ENCODE peak calls at places on chromosome 22, in five cellular contexts. E is A549, J is HAP-1, U is fibroblast of the aortic adventitia, V is PC-3. G is an unnamed sample.

GRCh38 chr22:20427945-20428417 is 9.6 kb downstream of the SCARF2 start:
- DNase-seq in U (no peak), J (no peak), E (no peak), V (no peak), G (no peak)

GRCh38 chr22:35024364-35024692 is 41.6 kb upstream of the ISX start:
- DNase-seq in E (no peak), U (no peak), V (no peak), J (no peak), G (no peak)

GRCh38 chr22:28882545-28882877 is 861 bp upstream of the ZNRF3 start:
- DNase-seq in U (peak), E (no peak), V (no peak), J (no peak), G (no peak)

GRCh38 chr22:21028277-21029251 is 3.8 kb downstream of the SLC7A4 start:
- DNase-seq in V (no peak), U (no peak), J (no peak), E (no peak), G (no peak)

GRCh38 chr22:36386351-36386899 is 1.3 kb downstream of the MYH9 start:
- DNase-seq in J (peak), E (no peak), V (no peak), U (peak), G (no peak)

GRCh38 chr22:25177226-25177625 is 22.4 kb upstream of the CRYBB3 start:
- DNase-seq in U (no peak), V (no peak), E (no peak), J (no peak), G (no peak)

GRCh38 chr22:39928556-39929401 is 27.9 kb downstream of the GRAP2 start:
- DNase-seq in J (no peak), E (no peak), V (no peak), U (no peak), G (no peak)

GRCh38 chr22:49960967-49961600 is 512 bp downstream of the PIM3 start:
- DNase-seq in E (no peak), U (no peak), J (no peak), V (peak), G (no peak)

GRCh38 chr22:23709107-23709506 is 18.3 kb downstream of the RGL4 start:
- DNase-seq in J (no peak), E (no peak), U (no peak), V (no peak), G (no peak)

GRCh38 chr22:24407278-24407665 is 20.1 kb upstream of the ADORA2A start:
- DNase-seq in J (no peak), U (no peak), V (no peak), E (no peak), G (no peak)

GRCh38 chr22:35021166-35021565 is 44.8 kb upstream of the ISX start:
- DNase-seq in V (peak), U (no peak), J (no peak), E (no peak), G (peak)

GRCh38 chr22:24433868-24434471 is 6.6 kb downstream of the ADORA2A start:
- DNase-seq in J (no peak), E (no peak), V (peak), U (peak), G (no peak)

GRCh38 chr22:44351685-44352377 is 39.1 kb upstream of the SHISAL1 start:
- DNase-seq in E (peak), U (peak), V (peak), J (peak), G (no peak)

GRCh38 chr22:32204856-32205722 is at the start of gene RFPL2:
- DNase-seq in J (no peak), U (peak), V (no peak), E (peak), G (peak)

GRCh38 chr22:35380537-35381423 is at the start of gene HMOX1:
- DNase-seq in V (peak), U (peak), J (peak), E (peak), G (peak)

GRCh38 chr22:23240639-23241389 is 60.5 kb downstream of the BCR start:
- DNase-seq in E (peak), V (peak), J (peak), U (no peak), G (no peak)

GRCh38 chr22:50532353-50532700 is 2.5 kb upstream of the TYMP start:
- DNase-seq in V (no peak), E (no peak), U (no peak), J (peak), G (no peak)

GRCh38 chr22:35376728-35377472 is 4.0 kb upstream of the HMOX1 start:
- DNase-seq in E (peak), U (peak), J (peak), V (peak), G (peak)

GRCh38 chr22:20741634-20742581 is 32.0 kb upstream of the SERPIND1 start:
- DNase-seq in U (peak), J (peak), E (peak), V (peak), G (peak)

GRCh38 chr22:27993201-27993635 is 74.2 kb upstream of the PITPNB start:
- DNase-seq in J (peak), U (no peak), E (no peak), V (no peak), G (no peak)

GRCh38 chr22:41681616-41682015 is 7.1 kb downstream of the SNU13 start:
- DNase-seq in V (no peak), J (no peak), U (no peak), E (no peak), G (no peak)

GRCh38 chr22:41683616-41684015 is 5.1 kb downstream of the SNU13 start:
- DNase-seq in V (peak), U (no peak), E (no peak), J (no peak), G (no peak)

GRCh38 chr22:41682033-41682807 is 6.4 kb downstream of the SNU13 start:
- DNase-seq in J (no peak), U (peak), E (no peak), V (peak), G (peak)

GRCh38 chr22:41684194-41684593 is 4.5 kb downstream of the SNU13 start:
- DNase-seq in U (no peak), J (no peak), V (no peak), E (no peak), G (no peak)

GRCh38 chr22:41683052-41683451 is 5.6 kb downstream of the SNU13 start:
- DNase-seq in J (no peak), E (no peak), U (no peak), V (no peak), G (no peak)
- H3K4me3 ChIP-seq in J (no peak), E (no peak), U (peak), V (peak), G (peak)

DNA sequence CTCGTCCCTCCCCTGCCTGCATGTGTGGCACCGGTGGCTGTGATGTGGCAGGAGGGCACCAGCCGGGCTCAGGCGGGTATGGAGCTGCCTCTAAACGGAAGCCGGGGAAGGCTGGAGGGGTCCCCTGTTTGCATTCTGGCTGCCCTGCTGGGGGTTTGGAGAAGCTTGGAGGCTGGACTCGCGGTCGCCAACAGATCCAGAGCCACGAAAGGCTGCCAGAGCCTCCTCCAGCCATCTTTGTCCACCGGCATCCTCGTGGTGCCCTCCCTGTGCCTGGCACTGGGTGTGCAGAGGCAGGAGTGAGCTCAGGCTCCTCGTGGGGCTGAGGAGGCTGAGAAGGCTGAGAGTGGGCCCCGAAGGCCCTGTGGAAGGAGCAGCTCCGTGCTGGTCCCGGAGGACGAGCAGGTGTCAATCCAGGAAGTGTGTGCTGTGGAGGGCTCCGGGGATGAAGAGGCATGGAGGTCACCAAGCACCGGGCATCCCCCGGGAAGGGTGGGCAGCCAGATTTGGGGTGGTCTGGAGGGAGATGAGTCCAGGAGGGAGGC is 937 bp downstream of the KDELR3 start:
- DNase-seq in E (no peak), U (no peak), J (no peak), V (no peak), G (no peak)
- H3K4me3 ChIP-seq in E (peak), U (peak), J (no peak), V (peak), G (no peak)

GRCh38 chr22:48624401-48624800 is 1203.3 kb downstream of the BRD1 start:
- DNase-seq in J (no peak), E (no peak), U (no peak), V (no peak), G (peak)

GRCh38 chr22:48627203-48627602 is 1200.5 kb downstream of the BRD1 start:
- DNase-seq in U (no peak), J (no peak), E (no peak), V (no peak), G (no peak)

GRCh38 chr22:48619721-48620120 is 1208.0 kb downstream of the BRD1 start:
- DNase-seq in E (no peak), J (no peak), U (no peak), V (no peak), G (no peak)

GRCh38 chr22:48621085-48621484 is 1206.6 kb downstream of the BRD1 start:
- DNase-seq in E (no peak), U (no peak), V (no peak), J (no peak), G (no peak)

DNA sequence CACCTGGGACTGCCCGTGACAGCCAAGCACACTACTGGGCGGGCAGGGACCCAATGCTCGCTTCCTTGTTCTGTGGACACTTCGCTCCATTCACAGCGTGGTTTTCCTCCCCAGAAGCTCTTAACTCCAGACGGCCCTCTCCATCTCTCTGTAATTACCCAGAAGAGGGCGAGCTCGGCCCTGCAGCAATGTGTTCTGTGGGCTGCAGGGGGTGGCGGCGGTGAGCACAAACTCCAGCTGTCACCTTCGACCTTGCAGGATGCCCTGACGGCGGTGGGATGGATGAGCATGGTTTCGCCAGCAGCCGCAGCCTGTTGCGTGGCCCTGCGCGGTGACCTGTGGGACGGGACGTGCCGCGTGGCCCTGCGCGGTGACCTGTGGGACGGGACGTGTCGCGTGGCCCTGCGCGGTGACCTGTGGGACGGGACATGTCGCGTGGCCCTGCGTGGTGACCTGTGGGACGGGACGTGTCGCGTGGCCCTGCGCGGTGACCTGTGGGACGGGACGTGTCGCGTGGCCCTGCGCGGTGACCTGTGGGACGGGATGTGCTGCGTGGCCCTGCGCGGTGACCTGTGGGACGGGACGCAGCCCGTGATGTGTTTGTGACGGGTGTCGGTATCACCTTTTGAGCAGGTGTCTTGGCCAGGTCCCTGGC is 1204.7 kb downstream of the BRD1 start:
- DNase-seq in E (no peak), U (no peak), J (no peak), V (no peak), G (no peak)
- H3K4me3 ChIP-seq in E (no peak), U (no peak), J (no peak), V (no peak), G (no peak)

GRCh38 chr22:30327864-30328345 is 1.2 kb upstream of the TBC1D10A start:
- DNase-seq in E (no peak), V (peak), J (no peak), U (no peak), G (no peak)
- H3K4me3 ChIP-seq in E (no peak), V (no peak), J (no peak), U (no peak), G (peak)

DNA sequence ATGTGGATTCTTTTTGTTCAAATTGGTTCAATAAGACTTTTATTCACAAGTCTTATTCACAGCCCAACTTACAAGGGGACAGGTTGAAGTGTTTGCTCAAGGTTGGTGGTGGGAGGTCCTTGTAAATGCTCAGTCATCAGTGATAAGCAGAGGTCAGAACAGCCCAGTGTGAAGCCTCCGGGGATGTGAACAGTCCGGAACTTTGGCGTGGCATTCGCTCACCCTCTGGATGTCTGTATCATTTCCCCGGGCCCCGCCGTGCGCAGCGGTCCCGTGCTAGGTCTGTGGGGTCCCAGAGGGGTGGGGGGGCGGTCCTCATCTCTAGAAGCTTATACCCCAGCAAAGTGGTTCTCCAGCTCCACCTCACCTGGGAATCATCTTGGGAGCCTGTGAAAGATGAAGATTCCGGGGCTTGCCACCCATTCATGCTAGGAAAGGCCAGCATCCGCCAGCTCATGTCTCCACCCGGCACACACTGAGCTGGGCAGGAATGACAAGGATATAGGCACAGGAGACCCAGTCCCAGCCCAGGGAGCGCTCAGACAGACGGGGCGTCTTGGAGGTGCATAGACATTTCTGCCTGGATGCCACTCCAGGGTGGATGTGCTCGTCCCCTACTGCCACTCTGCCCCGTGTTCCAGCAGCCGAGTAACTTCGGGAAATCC is 327.5 kb downstream of the TBC1D22A start:
- DNase-seq in J (no peak), E (no peak), V (no peak), U (no peak), G (no peak)
- H3K4me3 ChIP-seq in J (no peak), E (no peak), V (no peak), U (no peak), G (no peak)

GRCh38 chr22:46076651-46077339 is 73.5 kb upstream of the PPARA start:
- DNase-seq in V (peak), E (no peak), U (peak), J (peak), G (no peak)

GRCh38 chr22:46079093-46079860 is 71.0 kb upstream of the PPARA start:
- DNase-seq in J (no peak), V (no peak), U (no peak), E (no peak), G (no peak)

GRCh38 chr22:46077669-46078099 is 72.6 kb upstream of the PPARA start:
- DNase-seq in E (no peak), V (no peak), U (peak), J (no peak), G (no peak)

GRCh38 chr22:46079861-46080821 is 70.2 kb upstream of the PPARA start:
- DNase-seq in E (no peak), U (peak), V (peak), J (no peak), G (no peak)

DNA sequence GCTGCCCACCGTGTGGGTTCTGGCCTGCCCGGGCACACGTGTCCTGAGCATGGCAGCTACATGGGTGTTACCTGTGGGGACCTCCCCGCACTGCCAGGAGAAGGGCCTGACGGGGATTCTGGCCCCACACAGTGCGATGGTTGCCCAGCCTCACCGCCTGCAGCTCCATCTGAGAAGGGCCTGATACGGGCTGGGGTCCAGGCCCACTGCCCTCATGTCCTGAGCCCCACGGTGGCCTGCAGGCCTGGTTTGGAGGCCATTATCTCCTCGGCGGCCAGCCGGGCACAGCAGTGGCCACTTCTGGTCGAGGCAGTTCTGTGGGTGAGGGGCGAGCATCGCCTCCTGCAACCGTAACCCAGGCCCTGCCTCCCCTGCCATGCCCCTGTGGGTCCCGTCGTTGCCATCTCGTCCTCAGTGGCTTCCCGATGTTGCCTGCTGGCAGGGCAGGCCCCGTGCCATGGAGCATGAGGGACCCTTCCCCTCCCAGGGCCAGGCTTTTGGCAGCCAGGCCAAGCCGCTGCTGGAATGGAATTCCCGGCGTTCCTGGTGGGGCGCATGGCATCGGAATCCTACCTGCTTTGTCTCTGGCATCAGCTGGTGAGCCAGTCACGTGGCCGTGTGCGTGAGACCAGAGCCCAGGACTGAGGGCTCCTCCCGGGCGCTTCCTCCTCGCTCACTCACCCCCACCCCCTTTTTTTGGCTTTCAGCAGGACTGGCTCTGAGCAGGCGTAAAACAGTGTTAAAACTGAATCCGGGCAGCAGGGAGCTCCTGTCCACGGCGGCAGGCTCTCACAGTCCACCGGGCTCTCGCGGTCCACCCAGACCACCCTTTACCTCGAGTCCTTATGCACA is 71.9 kb upstream of the PPARA start:
- DNase-seq in J (no peak), E (no peak), V (peak), U (peak), G (peak)
- H3K4me3 ChIP-seq in J (peak), E (peak), V (peak), U (peak), G (peak)

G was measured in LNCaP clone FGC.